ENCODE peak calls at places on chromosomes 4 and X, in seven cellular contexts. O is amniotic epithelial cell; B is astrocyte of the hippocampus; T is stimulated activated CD4-positive, alpha-beta T cell treated with anti-CD3 and anti-CD28 coated beads, Interleukin-12 subunit alpha, Interleukin-12 subunit beta, amount 100 ng/mL, for 4 hours; E is DMS153; M is tibial artery; U is GM04504. G is an unnamed sample.

GRCh38 chrX:20361081-20361889 is 94.6 kb upstream of the RPS6KA3 start:
- DNase-seq in M (peak), U (no peak), E (no peak), T (no peak), O (peak), B (peak), G (no peak)

GRCh38 chrX:70445876-70446275 is 1.2 kb downstream of the DLG3 start:
- DNase-seq in T (no peak), U (no peak), B (no peak), M (no peak), O (no peak), E (no peak), G (no peak)

GRCh38 chrX:115563633-115564182 is 2.7 kb downstream of the PLS3 start:
- DNase-seq in B (no peak), T (no peak), E (no peak), O (no peak), M (no peak), U (no peak), G (no peak)

GRCh38 chr4:156901871-156902270 is 69.7 kb downstream of the PDGFC start:
- DNase-seq in B (no peak), M (no peak), E (no peak), U (no peak), O (no peak), T (no peak), G (no peak)

GRCh38 chr4:180610317-180610716 is 1632.9 kb upstream of the TENM3 start:
- DNase-seq in E (peak), T (no peak), U (no peak), O (no peak), B (peak), M (no peak), G (no peak)

GRCh38 chr4:146255874-146256273 is 41.5 kb downstream of the REELD1 start:
- DNase-seq in T (no peak), E (no peak), M (no peak), U (peak), O (peak), B (peak), G (no peak)

GRCh38 chr4:8381814-8382581 is 58.5 kb downstream of the ACOX3 start:
- DNase-seq in T (no peak), U (no peak), B (no peak), E (no peak), M (no peak), O (no peak), G (no peak)

GRCh38 chr4:128841402-128841801 is 31.9 kb downstream of the JADE1 start:
- DNase-seq in O (no peak), B (no peak), U (no peak), M (no peak), E (no peak), T (no peak), G (no peak)

GRCh38 chrX:79130857-79131256 is 13.6 kb upstream of the GPR174 start:
- DNase-seq in B (no peak), M (no peak), O (no peak), T (no peak), U (no peak), E (no peak), G (no peak)

GRCh38 chr4:139728840-139729239 is 63.2 kb downstream of the MGST2 start:
- DNase-seq in E (peak), M (no peak), O (no peak), B (no peak), U (no peak), T (no peak), G (no peak)

GRCh38 chr4:38523524-38524448 is 140.2 kb upstream of the KLF3 start:
- DNase-seq in O (peak), M (no peak), T (peak), U (no peak), B (no peak), E (no peak), G (no peak)

GRCh38 chrX:121958886-121959285 is 911.5 kb downstream of the GLUD2 start:
- DNase-seq in U (peak), E (no peak), M (no peak), O (no peak), B (no peak), T (no peak), G (no peak)

GRCh38 chr4:100317032-100317864 is 127.0 kb upstream of the DDIT4L start:
- DNase-seq in M (no peak), U (no peak), T (no peak), B (no peak), O (no peak), E (no peak), G (no peak)

GRCh38 chr4:7371122-7371941 is 63.4 kb downstream of the PSAPL1 start:
- DNase-seq in B (peak), O (peak), T (no peak), U (no peak), E (no peak), M (no peak), G (no peak)

GRCh38 chr4:150986085-150986484 is 29.0 kb downstream of the LRBA start:
- DNase-seq in T (peak), B (no peak), O (no peak), M (no peak), U (no peak), E (no peak), G (no peak)

GRCh38 chr4:182968917-182969650 is 51.9 kb upstream of the DCTD start:
- DNase-seq in B (no peak), U (no peak), E (peak), T (no peak), O (no peak), M (no peak), G (no peak)

GRCh38 chrX:155577682-155578081 is 35.1 kb downstream of the TMLHE start:
- DNase-seq in T (no peak), U (no peak), M (no peak), O (no peak), E (no peak), B (no peak), G (no peak)

GRCh38 chr4:113628711-113629110 is 132.8 kb downstream of the CAMK2D start:
- DNase-seq in U (no peak), E (no peak), B (no peak), T (no peak), O (no peak), M (no peak), G (no peak)

G was measured in coronary artery.